ENCODE peak calls at places on chromosome 19, in four cellular contexts. S is endothelial cell of umbilical vein, A is uterus, V is esophagus squamous epithelium. L is an unnamed sample. For H3K4me1, the result is how much of the 10 kb centered on the place peaks cover.

GRCh38 chr19:19662344-19662743 is 1.1 kb downstream of the ATP13A1 start:
- DNase-seq in S (no peak), A (no peak), V (no peak), L (no peak)

GRCh38 chr19:12034610-12035009 is 869 bp downstream of the ZNF433 start:
- DNase-seq in S (no peak), A (no peak), V (no peak), L (no peak)

GRCh38 chr19:1019980-1020867 is 699 bp downstream of the TMEM259 start:
- DNase-seq in S (peak), A (peak), V (no peak), L (no peak)

GRCh38 chr19:45518469-45518826 is 11.2 kb downstream of the VASP start:
- DNase-seq in S (no peak), A (no peak), V (no peak), L (no peak)

GRCh38 chr19:14073232-14073924 is 792 bp downstream of the MISP3 start:
- DNase-seq in S (peak), A (peak), V (no peak), L (no peak)

GRCh38 chr19:47330466-47330869 is 1.5 kb upstream of the C5AR2 start:
- DNase-seq in S (peak), A (no peak), V (no peak), L (no peak)

GRCh38 chr19:30113182-30113581 is 171.1 kb downstream of the URI1 start:
- DNase-seq in S (no peak), A (no peak), V (no peak), L (no peak)

GRCh38 chr19:49338023-49338677 is 2.9 kb downstream of the CD37 start:
- DNase-seq in S (no peak), A (no peak), V (no peak), L (peak)

GRCh38 chr19:46716013-46716671 is 772 bp downstream of the PRKD2 start:
- DNase-seq in S (no peak), A (no peak), V (no peak), L (no peak)

GRCh38 chr19:28961772-28962500 is 251.0 kb downstream of the UQCRFS1 start:
- DNase-seq in S (no peak), A (no peak), V (no peak), L (no peak)

DNA sequence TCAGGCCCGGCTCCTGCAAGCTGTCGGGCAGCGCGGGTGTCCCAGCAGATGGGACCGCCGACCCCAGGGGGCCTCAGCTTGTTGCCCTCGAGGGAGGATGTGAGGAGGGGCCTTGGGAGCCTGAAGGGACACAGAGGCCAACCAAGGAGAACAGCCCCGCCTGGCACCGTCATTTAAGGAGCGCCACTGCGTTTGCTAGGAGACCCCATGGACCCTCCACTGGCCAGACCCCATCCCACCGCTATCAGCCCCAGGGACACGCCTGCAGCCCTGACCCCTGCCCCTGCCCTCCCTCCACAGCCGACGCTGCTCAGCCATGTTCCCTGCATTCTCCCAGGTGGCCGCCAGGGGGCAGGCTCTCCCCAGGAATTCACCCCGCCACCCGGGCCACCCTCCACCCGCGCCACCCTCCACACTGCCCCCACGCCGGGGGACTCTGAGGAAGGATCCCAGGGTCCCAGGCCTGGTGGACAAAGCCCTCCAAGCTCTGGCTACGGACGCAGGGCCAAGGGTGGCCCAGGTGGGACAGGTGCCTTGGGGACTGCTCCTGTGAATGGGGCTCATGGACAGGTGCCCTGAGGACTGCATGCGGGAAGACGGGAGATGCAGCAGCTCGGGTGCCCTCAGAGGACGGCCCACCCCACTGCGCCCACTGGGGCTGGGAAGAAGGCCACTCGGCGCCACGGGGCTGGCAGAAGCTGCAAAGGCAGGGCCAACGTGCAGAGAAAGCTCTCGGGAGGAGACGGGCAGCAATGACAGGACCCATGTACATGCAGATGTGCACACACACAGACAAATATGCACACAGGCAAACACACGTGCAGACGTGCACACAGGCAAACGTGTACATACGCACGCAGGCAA is 34.4 kb downstream of the PIP5K1C start:
- DNase-seq in S (peak), A (peak), V (no peak), L (no peak)
- H3K4me1 ChIP-seq in S (under half), A (under half), V (under half), L (under half)

GRCh38 chr19:2154587-2155075 is 3.3 kb upstream of the AP3D1 start:
- DNase-seq in S (no peak), A (no peak), V (no peak), L (no peak)
- H3K27ac ChIP-seq in S (no peak), A (no peak), V (peak), L (no peak)

GRCh38 chr19:35155441-35155840 is 906 bp downstream of the FXYD5 start:
- DNase-seq in S (no peak), A (no peak), V (no peak), L (no peak)
- TF ChIP-seq POLR2A in S (no peak), A (no peak), V (no peak), L (no peak)

GRCh38 chr19:35901055-35901644 is 810 bp upstream of the NFKBID start:
- DNase-seq in S (no peak), A (no peak), V (no peak), L (no peak)
- H3K4me1 ChIP-seq in S (under half), A (under half), V (under half), L (half or more)

GRCh38 chr19:10758978-10759377 is 41.1 kb downstream of the DNM2 start:
- DNase-seq in S (no peak), A (no peak), V (no peak), L (no peak)
- H3K27ac ChIP-seq in S (no peak), A (no peak), V (peak), L (peak)